ENCODE peak calls at places on chromosomes 16 and 17, in five cellular contexts. E, Y, Q, V and S are unnamed samples.

GRCh38 chr16:80144191-80144590 is 396.6 kb upstream of the DYNLRB2 start:
- DNase-seq in V (no peak), Q (peak; percentile 18), Y (no peak), E (no peak), S (no peak)

GRCh38 chr17:732788-733720 is 658 bp downstream of the TLCD3A start:
- DNase-seq in V (peak; percentile 43), Q (peak; percentile 51), Y (peak; percentile 52), E (no peak), S (peak; percentile 44)

GRCh38 chr16:69195371-69196029 is 8.5 kb downstream of the SNTB2 start:
- DNase-seq in V (no peak), Y (no peak), E (no peak), Q (no peak), S (no peak)

GRCh38 chr17:41325611-41326010 is 10.1 kb upstream of the KRTAP17-1 start:
- DNase-seq in V (no peak), Y (no peak), Q (no peak), E (no peak), S (no peak)

GRCh38 chr17:31679667-31680066 is 179.4 kb downstream of the COPRS start:
- DNase-seq in Y (no peak), E (no peak), V (no peak), Q (no peak), S (no peak)

GRCh38 chr17:42276359-42276608 is at the start of gene STAT5B:
- DNase-seq in E (no peak), Y (peak; percentile 60), Q (peak; percentile 45), V (no peak), S (peak; percentile 54)

GRCh38 chr17:15920758-15921239 is 24.1 kb upstream of the ADORA2B start:
- DNase-seq in Q (peak; percentile 98), E (peak; percentile 92), V (peak; percentile 100), Y (no peak), S (peak; percentile 90)

GRCh38 chr16:23293016-23293415 is 9.1 kb upstream of the SCNN1B start:
- DNase-seq in V (no peak), E (no peak), Y (no peak), Q (no peak), S (no peak)

GRCh38 chr17:61451538-61452300 is 503 bp upstream of the TBX4 start:
- DNase-seq in V (no peak), E (no peak), Y (no peak), Q (no peak), S (no peak)

GRCh38 chr16:49103298-49103697 is 178.3 kb downstream of the CBLN1 start:
- DNase-seq in V (no peak), Q (no peak), Y (no peak), E (no peak), S (no peak)

GRCh38 chr16:53098526-53099317 is 43.9 kb downstream of the CHD9 start:
- DNase-seq in E (peak; percentile 65), Q (peak; percentile 97), Y (peak; percentile 88), V (peak; percentile 59), S (peak; percentile 92)

GRCh38 chr17:31842416-31843381 is 16.3 kb downstream of the COPRS start:
- DNase-seq in Y (peak; percentile 86), V (peak; percentile 64), Q (peak; percentile 77), E (no peak), S (peak; percentile 81)

GRCh38 chr17:39270923-39271322 is 45.2 kb upstream of the STAC2 start:
- DNase-seq in V (peak; percentile 22), Q (peak; percentile 70), E (peak; percentile 53), Y (no peak), S (peak; percentile 92)

GRCh38 chr17:75077490-75078096 is 10.2 kb upstream of the SLC16A5 start:
- DNase-seq in Y (peak; percentile 84), E (no peak), V (no peak), Q (no peak), S (peak; percentile 38)

GRCh38 chr17:4827399-4827798 is 5.7 kb upstream of the MINK1 start:
- DNase-seq in E (no peak), V (no peak), Q (no peak), Y (no peak), S (no peak)

GRCh38 chr16:67969286-67970039 is 1.0 kb upstream of the SLC12A4 start:
- DNase-seq in Q (no peak), Y (no peak), V (no peak), E (no peak), S (no peak)

GRCh38 chr16:51112311-51112710 is 38.8 kb downstream of the SALL1 start:
- DNase-seq in Q (no peak), V (no peak), Y (no peak), E (no peak), S (no peak)

GRCh38 chr16:31475949-31476304 is 4.0 kb downstream of the TGFB1I1 start:
- DNase-seq in Q (no peak), V (no peak), E (no peak), Y (no peak), S (no peak)

GRCh38 chr16:8237452-8237851 is 352.9 kb downstream of the TMEM114 start:
- DNase-seq in Y (no peak), V (no peak), E (no peak), Q (no peak), S (no peak)

GRCh38 chr17:40901981-40902862 is 17.2 kb upstream of the KRT20 start:
- DNase-seq in E (peak; percentile 59), Y (no peak), V (peak; percentile 95), Q (no peak), S (peak; percentile 16)

DNA sequence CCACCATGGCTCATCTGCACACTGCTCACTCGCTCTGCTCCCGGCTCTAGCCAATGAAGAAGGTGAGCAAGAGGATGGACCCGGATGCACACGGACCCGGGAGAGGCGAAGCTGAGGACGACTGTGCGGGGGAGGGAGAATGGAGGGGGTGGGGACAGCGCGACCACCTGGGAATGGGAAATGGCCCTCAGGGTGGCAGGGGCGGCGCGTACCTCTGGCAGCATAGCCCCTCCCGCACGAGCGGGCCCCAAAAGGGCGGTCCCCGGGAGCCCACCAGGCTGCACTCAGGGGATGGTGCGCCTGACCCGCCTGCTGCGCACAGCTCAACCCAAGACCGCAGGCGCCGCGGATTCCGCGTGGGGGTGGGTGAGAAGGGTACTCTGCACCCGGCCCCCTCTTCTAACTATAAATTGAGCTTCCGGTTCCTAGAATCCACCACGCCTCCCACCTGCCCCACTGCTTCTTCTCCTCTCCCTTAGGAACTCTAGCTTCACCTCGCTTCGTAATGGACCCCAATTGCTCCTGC is 6.1 kb downstream of the MT1H start:
- DNase-seq in Y (no peak), V (no peak), Q (no peak), E (no peak), S (no peak)
- TF ChIP-seq CTCF in Y (no peak), V (no peak), Q (no peak), E (no peak), S (no peak)

GRCh38 chr16:13095061-13095460 is 193.7 kb downstream of the SHISA9 start:
- DNase-seq in Y (no peak), V (no peak), E (no peak), Q (no peak), S (no peak)

GRCh38 chr16:13098536-13098935 is 197.1 kb downstream of the SHISA9 start:
- DNase-seq in Q (no peak), E (no peak), V (no peak), Y (no peak), S (peak; percentile 42)

DNA sequence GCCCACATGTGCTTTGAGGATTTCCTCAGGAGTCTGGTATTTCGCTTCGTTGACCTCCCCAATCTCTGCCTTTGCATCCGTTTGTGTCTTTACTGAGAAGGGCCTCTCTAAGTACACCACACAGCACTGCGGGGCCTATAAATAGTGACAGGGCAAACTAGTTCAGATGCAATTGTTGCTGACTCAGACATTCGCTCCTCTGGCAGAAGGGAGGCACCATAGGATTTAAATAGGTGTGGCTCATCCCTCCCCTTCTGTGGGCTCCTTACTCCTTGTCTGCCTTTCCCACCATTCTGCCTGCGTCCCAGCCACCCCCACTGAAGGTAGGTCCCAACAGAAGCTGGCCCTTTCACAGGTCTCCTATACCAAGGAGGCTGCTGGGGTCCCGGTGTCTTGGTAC is 192.3 kb downstream of the SHISA9 start:
- DNase-seq in E (no peak), Y (no peak), V (no peak), Q (no peak), S (peak; percentile 3)
- H3K4me3 ChIP-seq in E (no peak overlapping the region), Y (no peak overlapping the region), V (no peak overlapping the region), Q (no peak overlapping the region), S (no peak overlapping the region)

GRCh38 chr17:81394377-81394747 is 895 bp upstream of the BAHCC1 start:
- DNase-seq in E (no peak), Y (no peak), Q (no peak), V (peak; percentile 19), S (no peak)

GRCh38 chr17:81391268-81391963 is 3.8 kb upstream of the BAHCC1 start:
- DNase-seq in Q (no peak), V (peak; percentile 37), Y (peak; percentile 45), E (no peak), S (no peak)

GRCh38 chr17:81393684-81394376 is 1.4 kb upstream of the BAHCC1 start:
- DNase-seq in E (peak; percentile 92), Q (peak; percentile 100), Y (peak; percentile 100), V (peak; percentile 100), S (peak; percentile 99)

GRCh38 chr17:81391964-81392908 is 3.0 kb upstream of the BAHCC1 start:
- DNase-seq in Q (peak; percentile 50), E (no peak), V (no peak), Y (peak; percentile 73), S (peak; percentile 83)

DNA sequence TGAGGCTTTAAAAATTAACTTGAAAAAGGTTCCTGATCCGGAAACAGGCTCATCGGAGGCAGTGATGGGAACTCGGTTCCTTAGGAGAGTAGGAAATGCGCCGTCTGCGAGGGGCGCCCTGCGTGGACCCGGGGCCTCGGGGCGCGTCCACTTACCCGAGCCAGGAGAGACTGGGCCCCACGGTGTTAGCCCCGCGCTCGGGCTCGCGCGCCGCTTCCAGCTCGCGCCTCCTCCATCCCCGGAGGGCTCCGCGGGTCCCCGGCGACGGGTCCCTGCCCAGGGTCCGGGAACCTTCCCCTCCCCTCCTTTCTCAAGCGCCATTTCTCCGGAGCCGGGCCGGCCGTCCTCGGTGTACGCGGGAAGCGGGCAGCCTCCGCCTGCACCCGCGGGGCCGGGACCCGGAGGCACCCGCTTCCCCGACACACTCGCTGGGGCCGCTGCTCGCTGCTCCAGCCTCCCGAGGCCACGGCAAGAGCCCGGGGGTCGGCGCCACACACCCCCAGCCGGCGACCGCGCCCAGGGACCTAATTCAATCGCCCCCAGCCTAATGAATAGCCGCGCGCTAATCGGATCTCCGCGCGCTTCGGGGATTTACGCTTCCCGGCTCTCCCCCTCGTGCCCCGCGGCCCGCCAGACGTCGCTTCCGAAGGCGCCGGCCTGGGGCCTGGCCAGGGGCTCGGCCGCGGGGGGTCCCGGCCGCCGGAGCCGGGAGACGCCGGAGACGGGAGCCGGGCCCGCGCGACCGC is 2.2 kb upstream of the BAHCC1 start:
- DNase-seq in Y (no peak), E (no peak), Q (peak; percentile 44), V (peak; percentile 26), S (peak; percentile 13)
- TF ChIP-seq CTCF in Y (no peak), E (no peak), Q (no peak), V (no peak), S (no peak)

DNA sequence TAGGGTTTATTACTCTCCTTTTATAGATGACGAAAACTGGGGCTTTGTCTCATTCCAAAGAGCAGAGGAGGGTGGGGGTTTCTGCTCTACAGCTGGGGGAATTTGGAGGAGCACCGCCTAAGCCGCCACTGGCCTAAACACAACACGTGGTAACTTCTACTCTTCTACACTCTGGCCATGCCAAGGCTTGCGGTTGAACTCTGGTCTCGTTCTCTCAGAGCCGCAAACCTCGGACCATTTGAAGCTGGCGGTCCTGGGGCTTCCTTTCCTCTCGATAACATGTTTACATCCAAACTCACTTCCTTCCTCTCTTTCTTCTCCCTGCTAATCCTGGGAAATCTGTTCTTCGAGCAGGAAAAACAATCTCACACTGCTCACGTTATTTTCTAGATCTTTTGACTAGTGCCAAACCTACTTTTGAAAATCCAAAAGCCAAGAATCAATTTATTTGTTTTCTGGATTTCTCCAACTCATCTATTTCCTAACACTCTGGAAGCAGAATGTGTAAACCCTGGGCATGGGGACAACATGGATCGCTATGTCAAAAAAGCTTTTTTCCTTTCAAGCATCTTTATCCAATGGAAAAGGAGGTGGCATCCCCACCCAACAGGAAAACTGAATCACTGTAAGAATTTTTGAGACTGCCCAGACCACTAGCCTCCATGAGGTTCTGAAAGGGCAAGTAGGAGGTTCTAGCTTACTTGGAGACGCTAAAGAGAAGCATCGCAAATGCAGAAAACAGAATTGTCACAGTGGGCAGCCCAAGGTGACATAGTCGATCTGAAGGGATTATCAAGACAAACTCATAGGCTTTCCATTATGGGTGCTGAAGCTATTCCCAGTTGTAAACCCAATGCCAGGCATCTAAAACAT is 13.6 kb upstream of the EEF2K start:
- DNase-seq in Y (peak; percentile 76), Q (peak; percentile 96), V (peak; percentile 51), E (peak; percentile 65), S (peak; percentile 95)
- H3K4me3 ChIP-seq in Y (no peak overlapping the region), Q (peak overlapping the region; percentile 18), V (peak overlapping the region; percentile 72), E (no peak overlapping the region), S (peak overlapping the region; percentile 60)